ENCODE peak calls at places on chromosomes 7 and 10, in four cellular contexts. V is GM10248, I is neural crest cell, G is HT1080. U is an unnamed sample.

GRCh38 chr7:27247000-27247399 is 4.4 kb downstream of the EVX1 start:
- DNase-seq in I (no peak), V (no peak), G (no peak), U (no peak)

GRCh38 chr10:80320377-80320776 is 30.9 kb upstream of the MAT1A start:
- DNase-seq in I (no peak), V (no peak), G (no peak), U (no peak)

GRCh38 chr10:43231523-43232078 is 35.3 kb downstream of the RASGEF1A start:
- DNase-seq in G (no peak), I (no peak), V (no peak), U (no peak)

GRCh38 chr10:1754506-1755177 is 17.3 kb upstream of the ADARB2 start:
- DNase-seq in I (peak; percentile 61), G (peak; percentile 10), V (no peak), U (peak; percentile 35)

GRCh38 chr10:111360260-111360925 is 283.6 kb downstream of the ADRA2A start:
- DNase-seq in I (no peak), G (peak; percentile 56), V (peak; percentile 13), U (peak; percentile 11)

GRCh38 chr10:96690755-96691730 is 29.3 kb downstream of the PIK3AP1 start:
- DNase-seq in G (peak; percentile 20), V (no peak), I (no peak), U (no peak)

GRCh38 chr7:154183482-154183881 is 131.3 kb downstream of the DPP6 start:
- DNase-seq in I (no peak), V (no peak), G (no peak), U (no peak)

GRCh38 chr7:77837275-77837674 is 38.7 kb downstream of the PHTF2 start:
- DNase-seq in V (no peak), G (no peak), I (no peak), U (peak; percentile 59)

U was measured in NCI-H526.